ENCODE peak calls at places on chromosomes 5 and 9, in five cellular contexts. H, O, B, Y and W are unnamed samples.

GRCh38 chr5:54832846-54833245 is 152.5 kb downstream of the ESM1 start:
- DNase-seq in Y (no peak), B (no peak), O (no peak), H (peak; percentile 40), W (no peak)

GRCh38 chr5:68265347-68265746 is 49.8 kb downstream of the PIK3R1 start:
- DNase-seq in Y (no peak), H (no peak), O (no peak), B (no peak), W (no peak)

GRCh38 chr5:132065951-132066701 is 5.7 kb downstream of the IL3 start:
- DNase-seq in B (no peak), Y (peak; percentile 48), H (no peak), O (no peak), W (peak; percentile 44)

GRCh38 chr5:129003232-129003631 is 37.9 kb downstream of the SLC27A6 start:
- DNase-seq in H (peak; percentile 3), B (no peak), O (no peak), Y (no peak), W (no peak)

GRCh38 chr9:15499108-15499507 is 11.7 kb downstream of the PSIP1 start:
- DNase-seq in H (no peak), Y (no peak), B (no peak), O (no peak), W (no peak)

GRCh38 chr9:38107811-38108304 is 38.8 kb upstream of the SHB start:
- DNase-seq in Y (no peak), B (no peak), H (peak; percentile 16), O (no peak), W (peak; percentile 55)

GRCh38 chr9:103410059-103410458 is 414.9 kb downstream of the CYLC2 start:
- DNase-seq in O (no peak), H (no peak), Y (no peak), B (no peak), W (no peak)

GRCh38 chr9:2559212-2560152 is 62.1 kb upstream of the VLDLR start:
- DNase-seq in H (peak; percentile 98), O (peak; percentile 71), B (no peak), Y (peak; percentile 77), W (peak; percentile 81)

GRCh38 chr5:120927923-120928322 is 463.8 kb downstream of the PRR16 start:
- DNase-seq in H (no peak), Y (no peak), O (no peak), B (no peak), W (no peak)

GRCh38 chr9:71638627-71639026 is 129.7 kb downstream of the CEMIP2 start:
- DNase-seq in O (no peak), B (no peak), Y (no peak), H (no peak), W (no peak)

GRCh38 chr9:13033959-13034695 is 245.4 kb downstream of the MPDZ start:
- DNase-seq in Y (peak; percentile 66), B (no peak), H (peak; percentile 56), O (peak; percentile 56), W (peak; percentile 83)

GRCh38 chr9:137305060-137305787 is 3.2 kb upstream of the NRARP start:
- DNase-seq in O (peak; percentile 70), H (peak; percentile 46), Y (peak; percentile 74), B (peak; percentile 28), W (peak; percentile 87)

GRCh38 chr5:172223901-172224873 is 30.2 kb downstream of the EFCAB9 start:
- DNase-seq in Y (no peak), B (no peak), H (no peak), O (no peak), W (no peak)

GRCh38 chr9:19493174-19493811 is 84.5 kb downstream of the ACER2 start:
- DNase-seq in B (peak; percentile 10), O (peak; percentile 44), Y (peak; percentile 76), H (peak; percentile 75), W (peak; percentile 76)
- H3K4me3 ChIP-seq in B (peak overlapping the region; percentile 26), O (no peak overlapping the region), Y (peak overlapping the region; percentile 51), H (peak overlapping the region; percentile 44), W (no peak overlapping the region)

GRCh38 chr5:143440448-143441102 is 37.1 kb upstream of the NR3C1 start:
- DNase-seq in B (no peak), H (no peak), Y (no peak), O (no peak), W (no peak)
- H3K4me1 ChIP-seq in B (peaks cover 7% of the 10 kb centered on the region), H (no peaks in the 10 kb centered on the region), Y (no peaks in the 10 kb centered on the region), O (peaks cover 17% of the 10 kb centered on the region), W (no peaks in the 10 kb centered on the region)

DNA sequence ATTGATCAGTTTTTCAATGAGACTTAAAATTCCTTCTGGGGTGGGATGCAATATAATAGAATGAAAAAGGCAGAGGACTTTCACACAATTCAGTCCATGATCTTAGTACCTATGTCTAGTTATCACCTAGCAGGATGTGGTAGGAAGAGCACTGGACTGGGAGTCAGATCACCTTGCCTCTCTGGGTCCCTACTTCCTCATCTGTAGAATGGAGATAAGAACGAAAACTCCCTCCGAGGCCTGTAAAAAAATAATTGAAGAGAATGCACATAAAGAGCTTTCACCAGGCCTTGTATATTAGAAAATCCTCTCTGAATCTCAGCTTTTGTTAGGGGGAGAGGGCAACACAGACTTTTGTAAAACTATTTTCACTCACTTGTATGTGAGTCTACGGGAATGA is 681 bp upstream of the TMEFF1 start:
- DNase-seq in H (no peak), O (no peak), B (no peak), Y (no peak), W (no peak)
- H3K27ac ChIP-seq in H (no peak overlapping the region), O (no peak overlapping the region), B (no peak overlapping the region), Y (no peak overlapping the region), W (no peak overlapping the region)

DNA sequence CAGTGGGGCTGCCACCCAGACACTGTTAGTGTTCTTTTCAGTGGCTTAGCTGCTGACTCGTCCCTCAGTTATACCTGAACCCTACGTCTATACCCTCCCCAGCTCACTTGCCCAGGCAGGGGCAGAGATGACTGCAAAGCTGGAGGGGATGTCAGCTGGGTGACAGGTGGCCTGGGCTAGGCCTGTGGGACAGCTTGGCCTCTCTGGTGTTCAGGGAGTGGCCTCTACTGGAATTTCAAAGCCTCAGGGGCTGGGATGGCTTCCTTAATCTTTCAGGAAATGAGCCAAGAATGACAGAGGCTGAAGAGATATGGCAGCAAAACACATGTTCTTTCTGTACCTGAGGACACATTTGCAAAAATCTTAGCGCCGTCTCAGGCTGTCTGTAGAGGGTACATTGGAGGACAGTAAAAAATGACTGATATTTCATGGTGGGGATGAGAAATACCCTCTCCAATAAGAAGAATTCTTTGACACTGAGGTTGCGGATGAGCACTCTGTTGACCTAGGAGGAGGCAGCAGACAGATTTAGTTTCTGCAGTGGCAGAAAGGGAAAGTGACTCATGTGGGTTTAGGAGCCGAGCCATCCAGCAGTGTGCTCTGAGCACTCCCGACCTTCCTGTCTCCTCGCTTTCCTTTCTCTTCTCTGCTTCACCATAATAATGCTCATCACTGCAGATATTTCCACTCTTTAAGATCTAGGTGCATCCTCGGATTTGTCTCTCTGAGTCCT is 54.4 kb downstream of the ENTREP1 start:
- DNase-seq in H (peak; percentile 71), B (no peak), O (peak; percentile 16), Y (peak; percentile 83), W (no peak)
- H3K4me3 ChIP-seq in H (no peak overlapping the region), B (no peak overlapping the region), O (no peak overlapping the region), Y (peak overlapping the region; percentile 44), W (no peak overlapping the region)

GRCh38 chr5:102288630-102289029 is 7.5 kb downstream of the SLCO4C1 start:
- DNase-seq in B (no peak), H (no peak), Y (no peak), O (no peak), W (no peak)
- H3K4me1 ChIP-seq in B (no peaks in the 10 kb centered on the region), H (no peaks in the 10 kb centered on the region), Y (no peaks in the 10 kb centered on the region), O (no peaks in the 10 kb centered on the region), W (no peaks in the 10 kb centered on the region)

GRCh38 chr5:130333089-130333488 is 428.8 kb downstream of the CHSY3 start:
- DNase-seq in O (peak; percentile 21), H (peak; percentile 80), Y (no peak), B (no peak), W (no peak)

GRCh38 chr5:130335116-130335515 is 430.9 kb downstream of the CHSY3 start:
- DNase-seq in B (no peak), Y (no peak), O (no peak), H (peak; percentile 49), W (no peak)

DNA sequence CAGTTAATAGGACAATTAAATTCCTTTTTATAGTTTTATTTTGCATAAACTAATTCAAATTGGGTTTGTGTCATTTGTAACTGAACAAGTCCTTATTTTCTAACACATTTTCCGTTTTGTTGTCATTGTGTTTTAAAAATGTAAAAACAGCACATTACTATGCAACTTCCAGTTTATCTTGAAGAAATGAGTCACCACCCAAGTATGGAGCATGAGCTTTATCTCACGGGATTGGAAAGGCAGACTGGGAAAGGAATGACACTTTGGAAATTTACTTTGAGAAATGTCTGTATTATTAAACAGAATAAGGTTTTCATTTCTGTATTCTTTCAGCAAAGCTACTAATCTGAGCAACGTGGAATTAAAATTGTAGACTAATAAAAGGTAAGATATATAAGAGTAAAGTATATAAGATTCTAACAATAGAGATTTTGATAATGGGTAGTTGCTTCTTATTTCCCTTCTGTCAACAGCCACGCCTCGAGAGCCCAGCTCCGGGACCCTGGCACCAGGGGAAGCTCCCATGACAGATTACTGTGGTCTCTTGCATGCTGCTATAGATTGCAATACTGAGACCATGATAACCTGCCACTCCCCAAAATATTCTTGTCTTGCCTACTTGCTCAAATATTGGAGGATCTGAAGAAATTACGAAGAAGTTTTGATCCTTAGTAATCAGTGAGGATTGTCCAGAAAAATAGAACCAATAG is 433.1 kb downstream of the CHSY3 start:
- DNase-seq in B (no peak), Y (no peak), H (peak; percentile 84), O (peak; percentile 34), W (no peak)
- H3K27ac ChIP-seq in B (no peak overlapping the region), Y (no peak overlapping the region), H (no peak overlapping the region), O (peak overlapping the region; percentile 28), W (no peak overlapping the region)

GRCh38 chr5:151676719-151677118 is 10.0 kb downstream of the SPARC start:
- DNase-seq in H (peak; percentile 66), O (no peak), Y (no peak), B (no peak), W (no peak)

GRCh38 chr5:151679421-151680155 is 7.1 kb downstream of the SPARC start:
- DNase-seq in B (no peak), Y (no peak), H (peak; percentile 32), O (no peak), W (no peak)

GRCh38 chr5:151678713-151679112 is 8.0 kb downstream of the SPARC start:
- DNase-seq in Y (no peak), H (peak; percentile 13), B (no peak), O (no peak), W (no peak)

GRCh38 chr5:151675956-151676712 is 10.6 kb downstream of the SPARC start:
- DNase-seq in Y (no peak), O (no peak), H (no peak), B (no peak), W (no peak)

GRCh38 chr5:151678146-151678545 is 8.6 kb downstream of the SPARC start:
- DNase-seq in B (no peak), H (peak; percentile 58), Y (peak; percentile 63), O (no peak), W (no peak)
- H3K4me3 ChIP-seq in B (no peak overlapping the region), H (peak overlapping the region; percentile 0), Y (peak overlapping the region; percentile 3), O (no peak overlapping the region), W (no peak overlapping the region)